ENCODE peak calls at places on chromosome 1, in four cellular contexts. D is aorta, B is upper lobe of right lung, L is tibial artery. W is an unnamed sample.

GRCh38 chr1:75449998-75450397 is 160.9 kb downstream of the SLC44A5 start:
- DNase-seq in D (no peak), B (no peak), L (no peak), W (no peak)

GRCh38 chr1:88673446-88673845 is 10.6 kb upstream of the PKN2 start:
- DNase-seq in D (no peak), B (no peak), L (no peak), W (no peak)

GRCh38 chr1:105632342-105633196 is 1423.9 kb upstream of the PRMT6 start:
- DNase-seq in D (no peak), B (no peak), L (no peak), W (no peak)

GRCh38 chr1:44616991-44617702 is 57.1 kb downstream of the TMEM53 start:
- DNase-seq in D (peak; percentile 80), B (no peak), L (no peak), W (no peak)

GRCh38 chr1:66396212-66396890 is 137.6 kb upstream of the SGIP1 start:
- DNase-seq in D (no peak), B (no peak), L (no peak), W (no peak)

GRCh38 chr1:188706742-188707141 is 1770.9 kb downstream of the BRINP3 start:
- DNase-seq in D (no peak), B (no peak), L (no peak), W (no peak)

GRCh38 chr1:970973-971730 is 4.9 kb downstream of the PLEKHN1 start:
- DNase-seq in D (no peak), B (no peak), L (no peak), W (no peak)

GRCh38 chr1:63135801-63136200 is 186.6 kb upstream of the FOXD3 start:
- DNase-seq in D (no peak), B (no peak), L (no peak), W (no peak)

GRCh38 chr1:79079770-79080169 is 73.2 kb upstream of the ADGRL4 start:
- DNase-seq in D (no peak), B (no peak), L (peak; percentile 25), W (no peak)

GRCh38 chr1:53295746-53296722 is 31.8 kb downstream of the LRP8 start:
- DNase-seq in D (no peak), B (peak; percentile 72), L (no peak), W (peak; percentile 63)

GRCh38 chr1:220274122-220274855 is 2.0 kb upstream of the RAB3GAP2 start:
- DNase-seq in D (no peak), B (no peak), L (no peak), W (no peak)

GRCh38 chr1:245311887-245312286 is 157.1 kb downstream of the KIF26B start:
- DNase-seq in D (no peak), B (no peak), L (no peak), W (no peak)

GRCh38 chr1:64183380-64183984 is 19.9 kb upstream of the UBE2U start:
- DNase-seq in D (no peak), B (no peak), L (no peak), W (no peak)

GRCh38 chr1:38243106-38243505 is 196.5 kb upstream of the POU3F1 start:
- DNase-seq in D (no peak), B (no peak), L (no peak), W (no peak)

GRCh38 chr1:76666499-76666898 is 200.8 kb upstream of the ST6GALNAC5 start:
- DNase-seq in D (no peak), B (no peak), L (no peak), W (no peak)

GRCh38 chr1:57872913-57873312 is 449.1 kb upstream of the DAB1 start:
- DNase-seq in D (no peak), B (no peak), L (no peak), W (no peak)

GRCh38 chr1:67627336-67627735 is 57.7 kb upstream of the GADD45A start:
- DNase-seq in D (no peak), B (no peak), L (no peak), W (no peak)

GRCh38 chr1:212581034-212581433 is 27.5 kb upstream of the ATF3 start:
- DNase-seq in D (no peak), B (no peak), L (no peak), W (no peak)

GRCh38 chr1:4684142-4684541 is 29.7 kb downstream of the AJAP1 start:
- DNase-seq in D (no peak), B (no peak), L (no peak), W (no peak)

GRCh38 chr1:39776886-39777683 is 5.9 kb upstream of the OXCT2 start:
- DNase-seq in D (peak; percentile 49), B (no peak), L (no peak), W (no peak)

GRCh38 chr1:237386362-237387143 is 344.6 kb downstream of the RYR2 start:
- DNase-seq in D (no peak), B (no peak), L (no peak), W (peak; percentile 6)

GRCh38 chr1:185956881-185957280 is 222.7 kb downstream of the HMCN1 start:
- DNase-seq in D (no peak), B (no peak), L (no peak), W (no peak)

GRCh38 chr1:220487297-220487820 is 40.6 kb upstream of the MARK1 start:
- DNase-seq in D (no peak), B (no peak), L (no peak), W (peak; percentile 5)

GRCh38 chr1:84156210-84156621 is 12.1 kb downstream of the PRKACB start:
- DNase-seq in D (no peak), B (no peak), L (no peak), W (no peak)

GRCh38 chr1:103108525-103109150 is 316 bp upstream of the COL11A1 start:
- DNase-seq in D (peak; percentile 72), B (no peak), L (no peak), W (no peak)

GRCh38 chr1:231242516-231243198 is 1.6 kb downstream of the GNPAT start:
- DNase-seq in D (no peak), B (no peak), L (no peak), W (no peak)

GRCh38 chr1:44881011-44881632 is 38.1 kb upstream of the PTCH2 start:
- DNase-seq in D (no peak), B (no peak), L (no peak), W (no peak)

GRCh38 chr1:29280780-29281131 is 44.4 kb downstream of the PTPRU start:
- DNase-seq in D (no peak), B (no peak), L (no peak), W (no peak)

GRCh38 chr1:214028569-214028968 is 40.8 kb downstream of the PROX1 start:
- DNase-seq in D (no peak), B (no peak), L (no peak), W (no peak)

GRCh38 chr1:156618853-156619581 is at the start of gene HAPLN2:
- DNase-seq in D (no peak), B (peak; percentile 35), L (no peak), W (no peak)

GRCh38 chr1:234507626-234508387 is 28.8 kb upstream of the TARBP1 start:
- DNase-seq in D (no peak), B (no peak), L (no peak), W (no peak)

GRCh38 chr1:209585672-209586071 is 2.2 kb downstream of the CAMK1G start:
- DNase-seq in D (peak; percentile 78), B (peak; percentile 72), L (no peak), W (no peak)

GRCh38 chr1:116288201-116288598 is 84.8 kb upstream of the ATP1A1 start:
- DNase-seq in D (no peak), B (no peak), L (no peak), W (no peak)

GRCh38 chr1:45010855-45011811 is at the start of gene HECTD3:
- DNase-seq in D (peak; percentile 92), B (peak; percentile 89), L (peak; percentile 83), W (peak; percentile 66)

GRCh38 chr1:119674110-119674509 is 26.0 kb upstream of the ZNF697 start:
- DNase-seq in D (no peak), B (no peak), L (no peak), W (no peak)

GRCh38 chr1:198465201-198466144 is 75.0 kb downstream of the ATP6V1G3 start:
- DNase-seq in D (no peak), B (no peak), L (no peak), W (peak; percentile 65)

GRCh38 chr1:227920426-227920825 is 27.3 kb downstream of the WNT9A start:
- DNase-seq in D (no peak), B (no peak), L (no peak), W (no peak)

GRCh38 chr1:204363335-204364114 is 3.8 kb upstream of the PLEKHA6 start:
- DNase-seq in D (peak; percentile 86), B (peak; percentile 88), L (peak; percentile 56), W (peak; percentile 83)
- H3K27ac ChIP-seq in D (no peak overlapping the region), B (peak overlapping the region; percentile 12), L (peak overlapping the region; percentile 12), W (no peak overlapping the region)

GRCh38 chr1:114209971-114210370 is 56.3 kb upstream of the SYT6 start:
- DNase-seq in D (no peak), B (no peak), L (no peak), W (no peak)

GRCh38 chr1:114206392-114206791 is 52.7 kb upstream of the SYT6 start:
- DNase-seq in D (no peak), B (no peak), L (no peak), W (no peak)

GRCh38 chr1:114207635-114208034 is 54.0 kb upstream of the SYT6 start:
- DNase-seq in D (no peak), B (no peak), L (no peak), W (no peak)

GRCh38 chr1:114208106-114208505 is 54.4 kb upstream of the SYT6 start:
- DNase-seq in D (no peak), B (no peak), L (no peak), W (no peak)

GRCh38 chr1:114208659-114209215 is 55.1 kb upstream of the SYT6 start:
- DNase-seq in D (no peak), B (no peak), L (no peak), W (no peak)
- H3K27ac ChIP-seq in D (no peak overlapping the region), B (no peak overlapping the region), L (no peak overlapping the region), W (no peak overlapping the region)

GRCh38 chr1:164635784-164636729 is 77.1 kb downstream of the PBX1 start:
- DNase-seq in D (no peak), B (no peak), L (no peak), W (no peak)
- H3K27ac ChIP-seq in D (no peak overlapping the region), B (no peak overlapping the region), L (peak overlapping the region; percentile 52), W (no peak overlapping the region)

GRCh38 chr1:8344893-8345507 is 27.1 kb downstream of the SLC45A1 start:
- DNase-seq in D (peak; percentile 43), B (no peak), L (no peak), W (no peak)

GRCh38 chr1:8347635-8348034 is 29.7 kb downstream of the SLC45A1 start:
- DNase-seq in D (no peak), B (no peak), L (no peak), W (no peak)

GRCh38 chr1:8348056-8348776 is 30.3 kb downstream of the SLC45A1 start:
- DNase-seq in D (no peak), B (no peak), L (no peak), W (no peak)

GRCh38 chr1:8343464-8344001 is 25.6 kb downstream of the SLC45A1 start:
- DNase-seq in D (peak; percentile 95), B (peak; percentile 76), L (peak; percentile 88), W (no peak)

DNA sequence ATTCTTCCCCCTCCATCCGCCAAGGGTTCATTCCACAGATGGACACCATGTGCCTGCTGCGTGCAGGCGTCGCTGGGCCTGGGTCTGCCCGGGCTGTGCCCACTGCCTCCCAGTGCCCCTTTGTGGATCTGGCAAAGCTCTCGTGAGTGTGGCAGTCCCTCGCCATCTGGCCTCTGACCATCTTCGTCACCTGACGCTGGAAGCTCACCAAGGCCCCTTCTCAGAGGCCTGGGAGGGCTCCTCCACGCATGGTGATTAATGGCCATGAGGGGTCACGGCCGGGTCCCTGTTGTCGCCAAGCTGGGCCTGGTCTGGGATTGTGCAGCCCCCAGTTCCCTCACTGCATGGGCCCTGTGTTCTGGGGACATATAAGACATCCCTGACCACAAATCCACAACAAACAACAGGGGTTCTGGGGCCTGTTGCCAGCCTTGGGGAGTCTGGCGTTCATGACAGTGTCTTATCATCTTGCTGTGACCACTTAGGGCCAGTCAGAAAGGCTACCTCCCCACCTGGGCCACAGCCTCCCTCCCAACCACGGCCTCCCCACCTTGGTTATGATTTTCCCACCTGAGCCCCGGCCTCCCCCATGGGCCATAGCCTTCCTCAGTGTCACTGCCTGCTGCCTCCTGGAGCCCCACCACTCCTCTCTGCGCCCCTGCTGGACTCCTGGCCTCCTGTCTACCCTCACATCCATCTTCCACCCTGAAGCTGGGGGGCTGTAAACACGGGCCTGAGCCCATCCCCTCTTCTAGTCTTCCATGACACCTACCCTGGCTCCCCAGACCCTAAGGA is 27.9 kb downstream of the SLC45A1 start:
- DNase-seq in D (no peak), B (no peak), L (no peak), W (no peak)
- H3K27ac ChIP-seq in D (no peak overlapping the region), B (no peak overlapping the region), L (peak overlapping the region; percentile 94), W (no peak overlapping the region)

W was measured in CD4-positive, CD25-positive, alpha-beta regulatory T cell.